ENCODE peak calls at places on chromosomes 12 and 14, in nine cellular contexts. Y, X, H, W, A, E, I, Z and B are unnamed samples.

GRCh38 chr14:104678901-104679705 is 10.3 kb upstream of the INF2 start:
- DNase-seq in Z (no peak), E (peak; percentile 45), Y (no peak), I (peak; percentile 35), W (no peak), A (no peak), X (no peak), H (no peak), B (no peak)

GRCh38 chr12:92581579-92581978 is 121.2 kb upstream of the PLEKHG7 start:
- DNase-seq in Z (no peak), A (no peak), X (no peak), H (no peak), E (no peak), I (no peak), Y (no peak), W (no peak), B (no peak)

GRCh38 chr12:121145221-121145620 is 12.5 kb downstream of the P2RX7 start:
- DNase-seq in Y (no peak), W (no peak), I (no peak), X (no peak), Z (no peak), E (no peak), H (no peak), A (no peak), B (no peak)

GRCh38 chr12:96908170-96908675 is 1.2 kb downstream of the NEDD1 start:
- DNase-seq in W (no peak), X (no peak), I (no peak), H (no peak), Z (no peak), E (no peak), Y (no peak), A (no peak), B (no peak)

GRCh38 chr12:123047289-123047688 is 66.8 kb downstream of the ARL6IP4 start:
- DNase-seq in H (no peak), X (no peak), W (no peak), Y (no peak), E (no peak), Z (no peak), I (no peak), A (no peak), B (no peak)

GRCh38 chr14:30610719-30611388 is 11.3 kb upstream of the SCFD1 start:
- DNase-seq in H (peak; percentile 13), E (peak; percentile 51), Z (peak; percentile 74), I (peak; percentile 35), W (peak; percentile 75), X (peak; percentile 77), Y (peak; percentile 34), A (peak; percentile 70), B (peak; percentile 47)

GRCh38 chr12:23950775-23951391 is 1.4 kb upstream of the SOX5 start:
- DNase-seq in A (peak; percentile 13), Y (peak; percentile 28), I (no peak), H (peak; percentile 20), E (no peak), X (no peak), Z (no peak), W (peak; percentile 66), B (no peak)

GRCh38 chr14:58587271-58587670 is 50.5 kb upstream of the DACT1 start:
- DNase-seq in Z (no peak), Y (no peak), X (peak; percentile 57), I (no peak), H (no peak), W (no peak), E (no peak), A (no peak), B (no peak)

GRCh38 chr12:5085896-5086295 is 42.2 kb downstream of the KCNA5 start:
- DNase-seq in X (peak; percentile 69), Z (no peak), I (no peak), A (no peak), Y (no peak), E (no peak), H (no peak), W (no peak), B (no peak)

GRCh38 chr12:91991397-91992187 is 154.1 kb downstream of the BTG1 start:
- DNase-seq in Y (no peak), Z (no peak), I (no peak), E (no peak), X (no peak), H (no peak), A (no peak), W (no peak), B (peak; percentile 44)

GRCh38 chr12:46493352-46494209 is 121.0 kb upstream of the SLC38A2 start:
- DNase-seq in X (no peak), E (no peak), Z (no peak), Y (no peak), A (no peak), H (no peak), W (peak; percentile 88), I (no peak), B (peak; percentile 10)

DNA sequence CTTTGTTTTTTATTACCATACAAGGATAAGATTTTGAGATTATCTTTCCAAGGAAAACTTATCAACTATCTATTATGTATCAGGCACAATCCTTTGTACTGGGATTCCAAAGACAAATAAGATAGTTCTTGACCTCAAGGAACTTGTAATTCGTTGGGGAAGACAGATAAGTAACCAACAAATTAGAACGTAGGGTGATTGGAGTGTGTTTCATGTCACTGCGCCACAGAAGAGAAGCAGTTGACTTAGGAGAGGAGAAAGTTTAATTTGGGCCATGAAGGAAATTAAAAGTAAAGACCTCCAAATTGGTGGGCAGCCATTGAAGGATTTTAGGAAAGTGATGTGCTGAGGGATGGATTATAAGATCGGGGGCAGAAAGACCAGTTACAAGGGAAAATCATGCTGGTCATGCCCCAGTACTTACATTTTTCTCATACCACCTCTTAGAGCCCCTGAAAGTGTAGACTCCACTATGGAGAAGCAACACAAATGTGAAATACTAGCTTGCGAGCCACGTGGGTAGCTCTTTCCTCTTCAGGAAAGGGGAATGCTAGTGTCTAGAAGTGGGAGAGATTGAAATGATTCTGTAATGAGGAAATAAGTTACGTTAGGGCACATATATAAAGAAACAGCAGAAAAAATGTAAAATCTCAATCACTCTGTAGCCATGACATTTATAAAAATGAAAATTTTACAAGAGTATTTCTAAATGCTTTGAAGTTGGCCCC is 148.7 kb downstream of the ETV6 start:
- DNase-seq in Y (no peak), E (no peak), W (no peak), A (no peak), I (no peak), Z (no peak), X (no peak), H (no peak), B (no peak)
- H3K4me1 ChIP-seq in Y (peaks cover 14% of the 10 kb centered on the region), E (peaks cover 15% of the 10 kb centered on the region), W (peaks cover 30% of the 10 kb centered on the region), A (peaks cover 47% of the 10 kb centered on the region), I (peaks cover 21% of the 10 kb centered on the region), Z (peaks cover 39% of the 10 kb centered on the region), X (no peaks in the 10 kb centered on the region), H (peaks cover 44% of the 10 kb centered on the region), B (peaks cover 11% of the 10 kb centered on the region)

GRCh38 chr14:102277874-102278630 is 26.9 kb downstream of the MOK start:
- DNase-seq in H (peak; percentile 33), W (no peak), E (no peak), A (no peak), Y (no peak), X (no peak), Z (no peak), I (no peak), B (no peak)

GRCh38 chr14:102278631-102278935 is 26.4 kb downstream of the MOK start:
- DNase-seq in I (no peak), H (no peak), Y (no peak), W (no peak), E (no peak), A (no peak), Z (no peak), X (no peak), B (no peak)

GRCh38 chr14:102280376-102280962 is 24.5 kb downstream of the MOK start:
- DNase-seq in X (peak; percentile 86), I (no peak), W (no peak), A (no peak), H (no peak), Z (no peak), E (no peak), Y (no peak), B (no peak)

GRCh38 chr14:102279688-102280348 is 25.1 kb downstream of the MOK start:
- DNase-seq in W (peak; percentile 64), A (peak; percentile 37), X (peak; percentile 84), Z (no peak), Y (no peak), H (no peak), I (no peak), E (no peak), B (peak; percentile 15)

GRCh38 chr14:102279282-102279681 is 25.7 kb downstream of the MOK start:
- DNase-seq in Y (no peak), E (no peak), Z (no peak), A (no peak), H (no peak), I (no peak), X (no peak), W (no peak), B (no peak)
- H3K4me1 ChIP-seq in Y (no peaks in the 10 kb centered on the region), E (no peaks in the 10 kb centered on the region), Z (no peaks in the 10 kb centered on the region), A (peaks cover 16% of the 10 kb centered on the region), H (peaks cover 14% of the 10 kb centered on the region), I (no peaks in the 10 kb centered on the region), X (peaks cover 16% of the 10 kb centered on the region), W (peaks cover 14% of the 10 kb centered on the region), B (no peaks in the 10 kb centered on the region)

GRCh38 chr12:57093412-57094193 is 4.7 kb downstream of the NAB2 start:
- DNase-seq in E (peak; percentile 80), X (peak; percentile 86), Y (peak; percentile 83), Z (peak; percentile 67), W (no peak), A (peak; percentile 49), H (peak; percentile 70), I (peak; percentile 65), B (peak; percentile 75)
- H3K4me1 ChIP-seq in E (peaks cover 33% of the 10 kb centered on the region), X (peaks cover 39% of the 10 kb centered on the region), Y (peaks cover 4% of the 10 kb centered on the region), Z (peaks cover 49% of the 10 kb centered on the region), W (peaks cover 33% of the 10 kb centered on the region), A (peaks cover 26% of the 10 kb centered on the region), H (peaks cover 11% of the 10 kb centered on the region), I (no peaks in the 10 kb centered on the region), B (peaks cover 7% of the 10 kb centered on the region)

GRCh38 chr12:70249903-70250302 is 6.7 kb downstream of the CNOT2 start:
- DNase-seq in W (no peak), X (no peak), Z (no peak), H (no peak), E (no peak), A (no peak), I (no peak), Y (no peak), B (no peak)
- H3K4me1 ChIP-seq in W (peaks cover 65% of the 10 kb centered on the region), X (peaks cover 41% of the 10 kb centered on the region), Z (peaks cover 35% of the 10 kb centered on the region), H (peaks cover 17% of the 10 kb centered on the region), E (peaks cover 72% of the 10 kb centered on the region), A (peaks cover 52% of the 10 kb centered on the region), I (peaks cover 21% of the 10 kb centered on the region), Y (peaks cover 2% of the 10 kb centered on the region), B (peaks cover 6% of the 10 kb centered on the region)